ENCODE peak calls at places on chromosomes 5 and 9, in six cellular contexts. K is HL-60, A is GM13977, Y is activated B cell treated with CpG ODN at 0.5 μM for 24 hours, P is WTC11, U is colonic mucosa. F is an unnamed sample.

GRCh38 chr9:87753313-87753712 is 27.4 kb downstream of the CTSL start:
- DNase-seq in K (no peak), A (no peak), Y (no peak), P (no peak), U (no peak), F (no peak)

GRCh38 chr5:33317271-33317670 is 123.5 kb upstream of the TARS1 start:
- DNase-seq in K (peak), A (no peak), Y (no peak), P (no peak), U (no peak), F (no peak)

GRCh38 chr5:33370135-33370472 is 70.7 kb upstream of the TARS1 start:
- DNase-seq in K (no peak), A (no peak), Y (no peak), P (no peak), U (no peak), F (no peak)

GRCh38 chr9:115694991-115695390 is 458.6 kb upstream of the PAPPA start:
- DNase-seq in K (no peak), A (no peak), Y (no peak), P (no peak), U (no peak), F (no peak)

GRCh38 chr5:138637256-138637655 is 62.1 kb upstream of the HSPA9 start:
- DNase-seq in K (no peak), A (no peak), Y (no peak), P (no peak), U (no peak), F (no peak)

GRCh38 chr5:133347039-133347438 is 265.3 kb downstream of the FSTL4 start:
- DNase-seq in K (no peak), A (no peak), Y (no peak), P (no peak), U (no peak), F (no peak)

GRCh38 chr5:144203750-144204596 is 33.3 kb downstream of the KCTD16 start:
- DNase-seq in K (no peak), A (peak), Y (no peak), P (peak), U (peak), F (no peak)

GRCh38 chr9:130137870-130138653 is 34.1 kb upstream of the NCS1 start:
- DNase-seq in K (peak), A (no peak), Y (no peak), P (peak), U (no peak), F (no peak)

GRCh38 chr9:109253637-109254284 is 67.1 kb downstream of the EPB41L4B start:
- DNase-seq in K (no peak), A (no peak), Y (no peak), P (no peak), U (no peak), F (no peak)

GRCh38 chr9:8694983-8695588 is 895.5 kb upstream of the DMAC1 start:
- DNase-seq in K (no peak), A (no peak), Y (no peak), P (no peak), U (no peak), F (no peak)

GRCh38 chr9:127256324-127256723 is 8.2 kb upstream of the GARNL3 start:
- DNase-seq in K (no peak), A (no peak), Y (no peak), P (no peak), U (no peak), F (no peak)

GRCh38 chr5:81718300-81718699 is 32.6 kb downstream of the SSBP2 start:
- DNase-seq in K (no peak), A (no peak), Y (no peak), P (no peak), U (no peak), F (no peak)

GRCh38 chr9:134556531-134557068 is 85.0 kb upstream of the COL5A1 start:
- DNase-seq in K (no peak), A (no peak), Y (no peak), P (no peak), U (no peak), F (no peak)

GRCh38 chr5:111401906-111402305 is 110.4 kb downstream of the STARD4 start:
- DNase-seq in K (no peak), A (no peak), Y (no peak), P (no peak), U (no peak), F (no peak)

GRCh38 chr9:136859821-136860269 is 6.3 kb downstream of the EDF1 start:
- DNase-seq in K (no peak), A (no peak), Y (no peak), P (peak), U (peak), F (no peak)

GRCh38 chr9:99299214-99300102 is 77.4 kb downstream of the SEC61B start:
- DNase-seq in K (no peak), A (peak), Y (no peak), P (no peak), U (no peak), F (no peak)

GRCh38 chr5:10856646-10857332 is 95.8 kb upstream of the DAP start:
- DNase-seq in K (no peak), A (peak), Y (peak), P (peak), U (no peak), F (peak)

GRCh38 chr5:67234671-67235176 is 38.1 kb upstream of the CD180 start:
- DNase-seq in K (no peak), A (no peak), Y (no peak), P (no peak), U (peak), F (no peak)

GRCh38 chr5:38466444-38467189 is 89.8 kb downstream of the LIFR start:
- DNase-seq in K (no peak), A (no peak), Y (no peak), P (no peak), U (peak), F (no peak)

GRCh38 chr5:32710859-32711692 is at the start of gene NPR3:
- DNase-seq in K (no peak), A (peak), Y (no peak), P (peak), U (no peak), F (no peak)

GRCh38 chr5:124453221-124454032 is 293.0 kb downstream of the ZNF608 start:
- DNase-seq in K (no peak), A (peak), Y (peak), P (no peak), U (no peak), F (no peak)

GRCh38 chr5:152811985-152812384 is 406.9 kb upstream of the NMUR2 start:
- DNase-seq in K (no peak), A (no peak), Y (no peak), P (no peak), U (no peak), F (no peak)

GRCh38 chr5:58080573-58080972 is 379.3 kb downstream of the PLK2 start:
- DNase-seq in K (no peak), A (no peak), Y (no peak), P (no peak), U (no peak), F (no peak)

GRCh38 chr5:1318659-1319251 is 23.9 kb upstream of the TERT start:
- DNase-seq in K (no peak), A (no peak), Y (no peak), P (no peak), U (no peak), F (no peak)

GRCh38 chr9:26078706-26079105 is 400.5 kb upstream of the TUSC1 start:
- DNase-seq in K (no peak), A (no peak), Y (no peak), P (no peak), U (no peak), F (no peak)

GRCh38 chr9:3526166-3526902 is 533 bp upstream of the RFX3 start:
- DNase-seq in K (peak), A (peak), Y (peak), P (peak), U (peak), F (no peak)

GRCh38 chr5:135241536-135241935 is 157.5 kb downstream of the MACROH2A1 start:
- DNase-seq in K (no peak), A (no peak), Y (no peak), P (no peak), U (peak), F (peak)

GRCh38 chr5:80105698-80106439 is 70.7 kb downstream of the THBS4 start:
- DNase-seq in K (no peak), A (no peak), Y (no peak), P (no peak), U (no peak), F (no peak)

GRCh38 chr9:108057421-108058136 is 568.0 kb upstream of the KLF4 start:
- DNase-seq in K (no peak), A (no peak), Y (no peak), P (no peak), U (peak), F (no peak)

GRCh38 chr5:151870820-151871219 is 53.8 kb downstream of the GLRA1 start:
- DNase-seq in K (no peak), A (no peak), Y (no peak), P (no peak), U (no peak), F (no peak)

GRCh38 chr9:132756214-132756799 is 86.0 kb downstream of the GTF3C4 start:
- DNase-seq in K (no peak), A (no peak), Y (no peak), P (no peak), U (no peak), F (no peak)

GRCh38 chr9:5617749-5618148 is 11.2 kb upstream of the RIC1 start:
- DNase-seq in K (no peak), A (peak), Y (no peak), P (no peak), U (no peak), F (no peak)

GRCh38 chr9:131885144-131885609 is 145.3 kb upstream of the RAPGEF1 start:
- DNase-seq in K (no peak), A (no peak), Y (no peak), P (no peak), U (no peak), F (no peak)

DNA sequence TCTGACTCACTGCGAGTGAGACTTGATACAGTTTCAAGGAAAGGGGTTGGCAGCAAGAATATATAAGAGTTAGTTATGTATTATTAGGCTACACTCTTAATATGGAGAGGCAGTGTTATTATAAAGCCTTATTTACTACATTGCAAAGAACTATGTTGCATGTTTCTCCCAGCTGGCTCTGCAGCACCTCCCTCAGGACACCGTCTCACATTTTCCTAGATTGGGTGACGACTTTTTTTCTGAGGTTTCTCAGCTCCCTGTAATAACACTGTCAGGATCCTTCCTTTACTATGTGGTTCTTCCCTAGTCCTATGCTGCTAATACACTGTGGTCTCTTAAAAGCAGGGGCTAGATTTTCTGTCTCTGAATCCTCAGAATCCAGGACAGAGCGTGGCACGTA is 153.7 kb downstream of the INSYN2B start:
- DNase-seq in K (no peak), A (no peak), Y (no peak), P (peak), U (no peak), F (no peak)
- TF ChIP-seq CTCF in K (no peak), A (peak), Y (no peak), P (no peak), U (no peak), F (peak)

GRCh38 chr5:77867914-77868313 is 91.8 kb upstream of the TBCA start:
- DNase-seq in K (no peak), A (no peak), Y (no peak), P (no peak), U (no peak), F (no peak)

GRCh38 chr5:77866198-77866597 is 90.1 kb upstream of the TBCA start:
- DNase-seq in K (no peak), A (no peak), Y (no peak), P (no peak), U (no peak), F (no peak)

GRCh38 chr5:77869115-77869798 is 93.1 kb upstream of the TBCA start:
- DNase-seq in K (no peak), A (no peak), Y (no peak), P (no peak), U (no peak), F (no peak)

GRCh38 chr5:77864997-77865396 is 88.9 kb upstream of the TBCA start:
- DNase-seq in K (peak), A (no peak), Y (no peak), P (no peak), U (no peak), F (no peak)

GRCh38 chr5:77867194-77867691 is 91.1 kb upstream of the TBCA start:
- DNase-seq in K (no peak), A (no peak), Y (no peak), P (no peak), U (no peak), F (no peak)
- TF ChIP-seq CTCF in K (no peak), A (peak), Y (no peak), P (no peak), U (no peak), F (no peak)

GRCh38 chr5:74625742-74626241 is 14.7 kb downstream of the ENC1 start:
- DNase-seq in K (no peak), A (no peak), Y (no peak), P (no peak), U (no peak), F (no peak)
- TF ChIP-seq CTCF in K (no peak), A (no peak), Y (no peak), P (peak), U (no peak), F (peak)

DNA sequence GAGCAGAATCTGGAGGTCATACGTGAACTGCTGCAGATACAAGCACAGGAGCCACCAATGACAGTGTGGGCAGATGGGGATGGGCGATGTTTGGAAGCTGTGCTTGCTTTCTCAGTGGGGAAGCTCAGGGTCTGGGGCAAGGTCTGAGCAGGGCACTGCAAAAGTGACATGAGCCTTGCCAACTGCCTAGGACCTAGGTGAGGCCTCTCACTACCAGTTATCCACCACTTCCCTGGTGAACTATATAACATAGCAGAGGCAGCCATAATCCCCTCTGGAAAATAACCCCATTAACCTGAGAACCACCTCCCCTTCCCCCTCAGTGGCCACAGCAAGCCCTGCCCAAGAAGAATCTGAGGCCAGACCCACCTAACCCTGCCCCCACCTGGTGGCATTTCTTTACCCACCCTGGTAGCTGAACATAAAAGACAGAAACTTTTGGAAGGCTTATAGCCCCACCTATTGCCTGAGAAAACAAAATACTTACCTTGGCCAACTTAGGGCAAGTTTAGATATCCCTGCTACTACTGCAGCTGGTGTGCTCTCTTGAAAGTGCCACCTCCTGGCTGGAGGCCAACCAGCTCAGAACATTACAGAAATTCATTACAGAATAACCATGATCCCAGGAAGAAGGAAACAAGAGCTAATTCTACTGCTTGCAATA is 18.8 kb upstream of the SPEF2 start:
- DNase-seq in K (no peak), A (no peak), Y (no peak), P (peak), U (peak), F (no peak)
- TF ChIP-seq CTCF in K (no peak), A (no peak), Y (no peak), P (no peak), U (no peak), F (no peak)

GRCh38 chr9:114047717-114048116 is 30.4 kb downstream of the AMBP start:
- DNase-seq in K (no peak), A (peak), Y (no peak), P (peak), U (peak), F (no peak)
- TF ChIP-seq CTCF in K (no peak), A (peak), Y (no peak), P (no peak), U (peak), F (peak)